ENCODE peak calls at places on chromosomes 12 and 14, in eight cellular contexts. E is body of pancreas, Y is AG04450, M is astrocyte, J is endothelial cell of umbilical vein, T is stomach, Z is IMR-90, A is left ventricle myocardium inferior. V is an unnamed sample.

GRCh38 chr12:114404451-114405198 is 1.3 kb downstream of the TBX5 start:
- DNase-seq in E (no peak), T (no peak), M (no peak), Z (peak; percentile 39), A (no peak), Y (no peak), J (no peak), V (no peak)

GRCh38 chr12:42961395-42961794 is 371.8 kb upstream of the PRICKLE1 start:
- DNase-seq in M (peak; percentile 99), E (no peak), Y (peak; percentile 63), Z (peak; percentile 64), J (peak; percentile 89), A (no peak), T (no peak), V (no peak)

GRCh38 chr12:10140001-10140400 is 10.0 kb upstream of the CLEC7A start:
- DNase-seq in E (no peak), M (peak; percentile 30), Y (no peak), T (no peak), A (no peak), Z (peak; percentile 70), J (peak; percentile 84), V (no peak)

GRCh38 chr14:71060274-71060673 is 153.0 kb downstream of the PCNX1 start:
- DNase-seq in T (no peak), J (no peak), Y (no peak), M (no peak), Z (no peak), A (no peak), E (no peak), V (no peak)

GRCh38 chr12:19129121-19129485 is 430 bp upstream of the PLEKHA5 start:
- DNase-seq in M (no peak), Y (no peak), Z (peak; percentile 29), E (no peak), J (peak; percentile 53), T (no peak), A (no peak), V (no peak)

GRCh38 chr12:107092669-107093546 is 441 bp downstream of the CRY1 start:
- DNase-seq in T (peak; percentile 44), Z (no peak), E (peak; percentile 57), M (peak; percentile 58), J (peak; percentile 75), A (peak; percentile 46), Y (no peak), V (peak; percentile 47)

GRCh38 chr14:94382684-94383663 is 5.4 kb downstream of the SERPINA1 start:
- DNase-seq in T (no peak), Y (no peak), E (no peak), M (no peak), J (no peak), A (no peak), Z (no peak), V (no peak)

GRCh38 chr14:94761348-94761998 is 8.4 kb downstream of the GSC start:
- DNase-seq in A (no peak), Z (no peak), E (no peak), Y (no peak), T (no peak), M (no peak), J (no peak), V (no peak)

GRCh38 chr14:96459851-96460250 is 42.3 kb upstream of the PAPOLA start:
- DNase-seq in Y (no peak), M (no peak), J (no peak), E (no peak), Z (no peak), A (no peak), T (no peak), V (no peak)

GRCh38 chr14:95495538-95496025 is 20.9 kb downstream of the SYNE3 start:
- DNase-seq in Y (no peak), J (peak; percentile 68), T (no peak), M (no peak), Z (no peak), A (no peak), E (no peak), V (no peak)

GRCh38 chr12:57521475-57522018 is 1.1 kb upstream of the MBD6 start:
- DNase-seq in M (peak; percentile 47), Z (peak; percentile 61), J (no peak), Y (no peak), A (peak; percentile 38), T (peak; percentile 48), E (peak; percentile 51), V (peak; percentile 53)

GRCh38 chr12:64058541-64059321 is 163.4 kb downstream of the KICS2 start:
- DNase-seq in E (no peak), M (no peak), Y (no peak), J (no peak), A (no peak), T (no peak), Z (no peak), V (no peak)

GRCh38 chr14:100201701-100202100 is 37.2 kb upstream of the YY1 start:
- DNase-seq in M (no peak), E (no peak), T (no peak), Y (no peak), Z (no peak), J (no peak), A (no peak), V (no peak)

GRCh38 chr12:123532808-123533649 is 490 bp downstream of the RILPL1 start:
- DNase-seq in A (peak; percentile 42), E (peak; percentile 31), J (peak; percentile 65), T (peak; percentile 28), M (peak; percentile 36), Y (no peak), Z (peak; percentile 24), V (no peak)

GRCh38 chr12:108696111-108696995 is 35.0 kb downstream of the CORO1C start:
- DNase-seq in M (peak; percentile 100), A (no peak), T (no peak), J (no peak), E (no peak), Y (peak; percentile 97), Z (peak; percentile 100), V (peak; percentile 56)

GRCh38 chr14:100981808-100982207 is 78.3 kb upstream of the RTL1 start:
- DNase-seq in Z (peak; percentile 71), M (peak; percentile 75), E (no peak), J (no peak), A (no peak), T (no peak), Y (no peak), V (no peak)

GRCh38 chr12:55697686-55698085 is 10.0 kb downstream of the ITGA7 start:
- DNase-seq in A (no peak), M (no peak), Z (no peak), J (no peak), Y (no peak), E (no peak), T (no peak), V (peak; percentile 5)

GRCh38 chr14:105197274-105197673 is 16.2 kb upstream of the NUDT14 start:
- DNase-seq in T (no peak), E (no peak), J (no peak), Y (no peak), Z (peak; percentile 35), A (peak; percentile 72), M (peak; percentile 13), V (no peak)

GRCh38 chr12:12334710-12335040 is 15.4 kb downstream of the MANSC1 start:
- DNase-seq in E (no peak), A (no peak), M (no peak), Y (no peak), Z (no peak), T (peak; percentile 10), J (no peak), V (no peak)

GRCh38 chr12:7303230-7303629 is 642 bp upstream of the ACSM4 start:
- DNase-seq in M (no peak), Z (no peak), A (no peak), E (no peak), Y (no peak), J (no peak), T (no peak), V (no peak)

GRCh38 chr12:4273651-4274395 is at the start of gene CCND2:
- DNase-seq in E (peak; percentile 85), J (peak; percentile 19), A (peak; percentile 90), Z (peak; percentile 54), T (peak; percentile 67), Y (no peak), M (peak; percentile 56), V (peak; percentile 94)

GRCh38 chr14:76193696-76194095 is 42.0 kb downstream of the GPATCH2L start:
- DNase-seq in Z (peak; percentile 47), A (no peak), J (no peak), T (no peak), Y (no peak), M (peak; percentile 14), E (no peak), V (no peak)

GRCh38 chr14:100692859-100693558 is 33.7 kb upstream of the DLK1 start:
- DNase-seq in Y (peak; percentile 33), E (no peak), T (no peak), Z (peak; percentile 94), J (peak; percentile 87), M (peak; percentile 94), A (no peak), V (no peak)

GRCh38 chr14:62694075-62694474 is 351.2 kb downstream of the KCNH5 start:
- DNase-seq in Y (peak; percentile 97), E (no peak), A (no peak), M (peak; percentile 99), T (no peak), Z (peak; percentile 99), J (no peak), V (no peak)

GRCh38 chr12:118432812-118433540 is 56.6 kb downstream of the SUDS3 start:
- DNase-seq in M (no peak), J (no peak), E (no peak), Z (peak; percentile 50), A (no peak), T (no peak), Y (no peak), V (no peak)

GRCh38 chr14:103849151-103850013 is 2.0 kb upstream of the PPP1R13B start:
- DNase-seq in Y (no peak), T (no peak), E (no peak), A (no peak), Z (no peak), M (no peak), J (no peak), V (no peak)
- H3K27me3 ChIP-seq in Y (peaks cover 36% of the 10 kb centered on the region), T (no peaks in the 10 kb centered on the region), E (no peaks in the 10 kb centered on the region), A (no peaks in the 10 kb centered on the region), Z (peaks cover 19% of the 10 kb centered on the region), M (peaks cover 16% of the 10 kb centered on the region), J (no peaks in the 10 kb centered on the region), V (no peaks in the 10 kb centered on the region)

DNA sequence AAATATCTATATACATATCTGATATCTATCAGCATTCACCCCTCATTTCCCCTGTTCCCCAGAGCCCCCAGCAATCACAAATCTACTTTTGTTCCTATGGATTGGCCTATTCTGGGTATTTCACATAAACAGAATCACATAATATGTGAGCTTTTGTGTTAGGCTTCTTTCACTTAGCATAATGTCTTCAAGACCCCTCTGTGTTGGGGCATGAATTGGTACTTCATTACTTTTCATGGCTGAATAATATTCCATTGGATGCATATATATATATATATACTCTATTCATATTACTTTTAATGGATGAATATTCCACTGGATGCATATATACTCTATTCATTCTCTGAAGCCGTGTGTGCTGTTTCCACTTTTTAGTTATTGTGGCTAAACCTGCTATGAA is 28.7 kb downstream of the CAMKK2 start:
- DNase-seq in Z (no peak), J (no peak), M (no peak), E (no peak), Y (no peak), A (no peak), T (no peak), V (no peak)
- H3K27ac ChIP-seq in Z (no peak overlapping the region), J (no peak overlapping the region), M (no peak overlapping the region), E (no peak overlapping the region), Y (no peak overlapping the region), A (no peak overlapping the region), T (no peak overlapping the region), V (no peak overlapping the region)

GRCh38 chr12:2540535-2540941 is 254.2 kb upstream of the FKBP4 start:
- DNase-seq in Y (no peak), T (no peak), Z (no peak), J (no peak), M (no peak), A (peak; percentile 67), E (no peak), V (peak; percentile 26)
- H3K27me3 ChIP-seq in Y (no peaks in the 10 kb centered on the region), T (no peaks in the 10 kb centered on the region), Z (no peaks in the 10 kb centered on the region), J (no peaks in the 10 kb centered on the region), M (no peaks in the 10 kb centered on the region), A (no peaks in the 10 kb centered on the region), E (no peaks in the 10 kb centered on the region), V (no peaks in the 10 kb centered on the region)

GRCh38 chr12:132189378-132190011 is 45.2 kb downstream of the NOC4L start:
- DNase-seq in E (peak; percentile 65), A (peak; percentile 92), J (peak; percentile 77), Y (peak; percentile 56), T (peak; percentile 93), Z (peak; percentile 76), M (peak; percentile 73), V (peak; percentile 86)
- H3K27ac ChIP-seq in E (peak overlapping the region; percentile 40), A (peak overlapping the region; percentile 74), J (no peak overlapping the region), Y (no peak overlapping the region), T (peak overlapping the region; percentile 80), Z (peak overlapping the region; percentile 16), M (no peak overlapping the region), V (peak overlapping the region; percentile 70)